ENCODE peak calls at places on chromosomes 13 and 19, in four cellular contexts. W, L, O and D are unnamed samples.

GRCh38 chr13:111941845-111942447 is 125.0 kb upstream of the SOX1 start:
- DNase-seq in W (no peak), L (no peak), O (no peak), D (no peak)

GRCh38 chr13:72435251-72435650 is 292.2 kb downstream of the MZT1 start:
- DNase-seq in W (no peak), L (no peak), O (peak; percentile 26), D (no peak)

GRCh38 chr19:1016647-1017114 is 4.2 kb downstream of the TMEM259 start:
- DNase-seq in W (no peak), L (no peak), O (peak; percentile 82), D (no peak)

GRCh38 chr13:78258304-78258703 is 339.7 kb upstream of the EDNRB start:
- DNase-seq in W (no peak), L (no peak), O (no peak), D (no peak)

GRCh38 chr13:91017031-91017668 is 330.3 kb upstream of the MIR17HG start:
- DNase-seq in W (no peak), L (peak; percentile 58), O (peak; percentile 27), D (peak; percentile 70)

GRCh38 chr19:17766543-17767131 is 15.4 kb downstream of the FCHO1 start:
- DNase-seq in W (no peak), L (peak; percentile 92), O (peak; percentile 65), D (peak; percentile 91)

GRCh38 chr19:16062789-16063188 is 13.5 kb upstream of the TPM4 start:
- DNase-seq in W (peak; percentile 44), L (peak; percentile 56), O (no peak), D (peak; percentile 74)

GRCh38 chr19:41541990-41542584 is 33.9 kb upstream of the CEACAM21 start:
- DNase-seq in W (no peak), L (peak; percentile 58), O (no peak), D (peak; percentile 66)

GRCh38 chr19:50330365-50331078 is 1.3 kb upstream of the KCNC3 start:
- DNase-seq in W (peak; percentile 75), L (peak; percentile 75), O (peak; percentile 5), D (peak; percentile 97)

GRCh38 chr13:99382428-99383133 is 75.4 kb upstream of the GPR183 start:
- DNase-seq in W (no peak), L (no peak), O (no peak), D (no peak)

GRCh38 chr13:52739468-52740071 is at the start of gene CNMD:
- DNase-seq in W (no peak), L (no peak), O (no peak), D (peak; percentile 19)

GRCh38 chr13:105240356-105240755 is 1295.1 kb downstream of the EFNB2 start:
- DNase-seq in W (no peak), L (no peak), O (no peak), D (no peak)

GRCh38 chr13:99617474-99618255 is 116.4 kb downstream of the TM9SF2 start:
- DNase-seq in W (no peak), L (peak; percentile 70), O (peak; percentile 35), D (peak; percentile 76)

GRCh38 chr13:93345642-93346220 is 119.1 kb downstream of the GPC6 start:
- DNase-seq in W (no peak), L (no peak), O (peak; percentile 59), D (no peak)

GRCh38 chr19:45901912-45902650 is at the start of gene MYPOP:
- DNase-seq in W (no peak), L (no peak), O (no peak), D (no peak)

GRCh38 chr19:19531951-19532805 is 3.5 kb downstream of the YJEFN3 start:
- DNase-seq in W (no peak), L (peak; percentile 73), O (peak; percentile 33), D (peak; percentile 89)

GRCh38 chr19:39540333-39540673 is 342 bp upstream of the EID2 start:
- DNase-seq in W (no peak), L (no peak), O (no peak), D (no peak)

GRCh38 chr13:40211586-40211968 is 454.9 kb downstream of the FOXO1 start:
- DNase-seq in W (no peak), L (no peak), O (no peak), D (no peak)

GRCh38 chr19:19591133-19591825 is 27.2 kb downstream of the PBX4 start:
- DNase-seq in W (no peak), L (peak; percentile 94), O (peak; percentile 94), D (no peak)

GRCh38 chr13:93522486-93522885 is 295.9 kb downstream of the GPC6 start:
- DNase-seq in W (no peak), L (peak; percentile 31), O (peak; percentile 67), D (no peak)

GRCh38 chr19:703651-704446 is 4.9 kb upstream of the PALM start:
- DNase-seq in W (no peak), L (peak; percentile 68), O (no peak), D (peak; percentile 78)

GRCh38 chr19:6239401-6239844 is 40.4 kb downstream of the MLLT1 start:
- DNase-seq in W (peak; percentile 81), L (peak; percentile 62), O (peak; percentile 60), D (no peak)

GRCh38 chr13:50451609-50452008 is 391.9 kb downstream of the DLEU7 start:
- DNase-seq in W (no peak), L (peak; percentile 17), O (no peak), D (no peak)

GRCh38 chr13:50452028-50452427 is 391.5 kb downstream of the DLEU7 start:
- DNase-seq in W (no peak), L (no peak), O (no peak), D (no peak)

GRCh38 chr13:50450279-50450678 is 393.2 kb downstream of the DLEU7 start:
- DNase-seq in W (no peak), L (no peak), O (no peak), D (no peak)

GRCh38 chr13:50448535-50448981 is 394.9 kb downstream of the DLEU7 start:
- DNase-seq in W (no peak), L (no peak), O (no peak), D (no peak)

DNA sequence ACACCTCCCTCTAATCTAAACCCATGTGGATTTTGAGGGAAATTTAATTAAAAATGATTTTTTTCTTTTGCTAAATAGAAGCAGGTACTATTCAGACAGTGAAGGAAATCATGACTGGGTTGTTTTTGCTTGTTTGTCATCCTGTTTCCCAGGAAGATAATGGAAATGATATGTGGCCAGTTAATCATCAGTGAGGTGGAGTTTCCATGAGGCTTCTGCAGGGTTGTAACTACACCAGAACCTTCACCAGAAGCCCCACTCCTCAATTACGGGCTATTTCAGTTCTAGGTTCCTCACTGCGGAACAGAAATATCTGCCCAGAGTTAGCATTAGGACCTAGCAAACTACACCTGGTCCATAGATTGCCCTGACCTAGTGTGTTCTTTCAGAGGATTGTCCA is 394.0 kb downstream of the DLEU7 start:
- DNase-seq in W (no peak), L (no peak), O (no peak), D (no peak)
- TF ChIP-seq CTCF in W (no peak), L (no peak), O (no peak), D (no peak)

DNA sequence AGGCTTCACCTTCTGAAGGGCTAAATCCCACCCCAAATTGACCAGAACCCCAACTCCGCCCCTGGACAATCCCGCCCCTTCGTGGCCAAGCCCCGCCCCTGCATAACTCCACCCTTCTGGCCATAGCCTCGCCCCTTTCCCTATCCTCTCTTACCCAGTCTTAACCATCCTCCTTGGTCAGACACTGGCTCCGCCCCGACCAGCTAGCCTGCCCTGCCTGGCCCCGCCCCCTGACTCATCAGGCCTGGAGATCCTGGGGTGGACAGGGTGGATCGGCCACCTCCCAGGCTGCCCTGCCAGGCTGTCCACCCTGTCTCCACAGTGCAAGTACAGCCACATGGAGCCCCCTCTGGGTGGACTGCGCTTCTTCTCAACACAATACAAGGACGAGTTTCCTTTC is 8.0 kb upstream of the ZNF358 start:
- DNase-seq in W (no peak), L (peak; percentile 82), O (peak; percentile 82), D (peak; percentile 75)
- TF ChIP-seq CTCF in W (no peak), L (no peak), O (no peak), D (no peak)

GRCh38 chr13:33489563-33489962 is 204.0 kb upstream of the STARD13 start:
- DNase-seq in W (no peak), L (no peak), O (no peak), D (no peak)
- TF ChIP-seq CTCF in W (no peak), L (no peak), O (no peak), D (no peak)

DNA sequence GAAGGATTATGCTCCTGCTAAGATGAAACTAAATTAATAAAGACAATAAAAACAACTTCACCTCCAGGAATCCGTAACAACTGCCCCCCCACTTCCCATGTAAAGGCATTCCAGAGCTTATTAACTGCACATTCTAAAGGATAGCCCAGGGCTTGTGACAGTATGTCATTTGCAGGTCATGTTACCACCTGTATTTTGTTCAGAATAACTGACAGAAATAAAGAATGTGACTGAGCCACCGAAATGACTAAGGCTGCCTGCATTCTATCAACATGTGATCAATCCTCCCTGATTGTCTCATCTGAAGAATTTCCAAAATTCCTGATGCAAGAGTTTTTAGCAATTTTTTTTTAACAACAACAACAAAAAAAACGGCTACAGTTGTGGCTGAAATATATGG is 117.2 kb downstream of the MIPEP start:
- DNase-seq in W (no peak), L (no peak), O (peak; percentile 33), D (no peak)
- TF ChIP-seq CTCF in W (no peak), L (no peak), O (no peak), D (no peak)

GRCh38 chr19:2600914-2601870 is 101.3 kb downstream of the GNG7 start:
- DNase-seq in W (peak; percentile 57), L (no peak), O (no peak), D (no peak)

GRCh38 chr19:2603320-2603719 is 99.2 kb downstream of the GNG7 start:
- DNase-seq in W (peak; percentile 85), L (peak; percentile 68), O (peak; percentile 84), D (peak; percentile 35)

GRCh38 chr19:2607712-2608601 is 94.5 kb downstream of the GNG7 start:
- DNase-seq in W (peak; percentile 80), L (no peak), O (no peak), D (no peak)

GRCh38 chr19:2604747-2605329 is 97.7 kb downstream of the GNG7 start:
- DNase-seq in W (peak; percentile 12), L (no peak), O (no peak), D (no peak)

DNA sequence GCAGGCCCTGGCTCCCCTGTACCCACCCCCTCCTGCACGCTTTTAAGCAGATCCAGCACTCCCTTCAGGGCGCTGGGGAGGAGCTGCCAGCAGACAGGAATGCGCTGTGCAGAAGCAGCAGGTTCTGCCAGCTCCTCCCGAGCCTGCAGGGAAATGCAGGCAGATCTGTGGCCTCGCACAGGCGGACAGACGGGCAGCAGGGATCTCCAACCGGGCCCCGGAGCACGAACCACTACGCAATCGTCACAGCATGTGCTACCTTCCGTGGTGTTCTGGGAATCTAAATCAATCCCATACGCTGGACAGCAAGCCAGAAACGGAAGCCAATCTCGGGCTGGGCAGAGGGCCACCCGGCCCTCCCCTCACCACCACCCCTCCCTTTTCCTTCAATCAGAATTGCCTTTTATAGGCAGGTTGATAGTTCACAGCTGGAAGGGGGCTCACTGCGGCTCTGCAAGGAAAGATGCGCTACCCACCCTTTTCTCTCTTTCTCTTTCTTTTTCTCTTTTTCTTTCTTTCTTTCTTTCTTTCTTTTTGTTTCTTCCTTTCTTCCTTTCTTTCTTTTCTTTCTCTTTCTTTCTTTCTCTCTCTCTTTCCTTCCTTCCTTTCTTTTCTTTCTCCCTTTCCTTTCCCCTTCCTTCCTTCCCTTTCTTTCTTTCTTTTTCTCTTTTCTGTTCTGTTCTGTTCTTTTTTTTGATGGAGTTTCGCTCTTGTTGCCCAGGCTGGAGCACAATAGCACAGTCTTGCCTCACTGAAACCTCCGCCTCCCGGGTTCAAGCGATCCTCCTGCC is 99.9 kb downstream of the GNG7 start:
- DNase-seq in W (peak; percentile 97), L (peak; percentile 97), O (peak; percentile 97), D (peak; percentile 66)
- TF ChIP-seq CTCF in W (peak; percentile 38), L (no peak), O (no peak), D (no peak)

DNA sequence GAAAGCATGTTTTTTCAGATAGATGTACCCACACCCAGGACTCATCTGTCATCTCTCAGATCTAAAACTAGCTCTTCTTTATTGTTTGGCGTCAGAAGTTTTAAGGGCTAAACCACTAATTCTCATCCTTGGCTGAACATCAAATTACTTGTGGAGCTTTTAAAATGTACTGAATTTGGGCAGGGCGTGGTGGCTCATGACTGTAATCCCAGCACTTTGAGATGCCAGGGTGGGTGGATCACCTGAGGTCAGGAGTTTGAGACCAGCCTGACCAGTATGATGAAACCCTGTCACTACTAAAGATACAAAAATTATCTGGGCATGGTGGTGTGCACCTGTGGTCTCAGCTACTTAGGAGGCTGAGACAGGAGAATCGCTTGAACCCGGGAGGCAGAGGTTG is 47.4 kb downstream of the RCBTB2 start:
- DNase-seq in W (no peak), L (no peak), O (no peak), D (no peak)
- TF ChIP-seq CTCF in W (no peak), L (no peak), O (no peak), D (no peak)